ENCODE peak calls at places on chromosomes 4 and X, in four cellular contexts. One of them, this sample, is unnamed.

GRCh38 chr4:83369825-83370639 is 35.4 kb upstream of the HPSE start:
- DNase-seq in T-helper 2 cell: no peak
- DNase-seq in left cardiac atrium: no peak
- DNase-seq in ureter: no peak
- DNase-seq in this sample: peak

GRCh38 chr4:149796381-149796780 is 19.3 kb downstream of the IQCM start:
- DNase-seq in ureter: no peak
- DNase-seq in left cardiac atrium: no peak
- DNase-seq in T-helper 2 cell: no peak
- DNase-seq in this sample: no peak

GRCh38 chr4:164701665-164702064 is 52.3 kb upstream of the SMIM31 start:
- DNase-seq in ureter: no peak
- DNase-seq in T-helper 2 cell: no peak
- DNase-seq in left cardiac atrium: no peak
- DNase-seq in this sample: no peak

GRCh38 chr4:14301993-14302392 is 674.5 kb upstream of the BOD1L1 start:
- DNase-seq in ureter: no peak
- DNase-seq in T-helper 2 cell: no peak
- DNase-seq in left cardiac atrium: no peak
- DNase-seq in this sample: no peak

GRCh38 chr4:30656828-30657227 is 63.3 kb upstream of the PCDH7 start:
- DNase-seq in left cardiac atrium: no peak
- DNase-seq in ureter: no peak
- DNase-seq in T-helper 2 cell: no peak
- DNase-seq in this sample: no peak

GRCh38 chr4:24753519-24753918 is 41.9 kb upstream of the SOD3 start:
- DNase-seq in left cardiac atrium: no peak
- DNase-seq in T-helper 2 cell: no peak
- DNase-seq in ureter: no peak
- DNase-seq in this sample: no peak

GRCh38 chr4:128862608-128863313 is 53.3 kb downstream of the JADE1 start:
- DNase-seq in ureter: no peak
- DNase-seq in left cardiac atrium: no peak
- DNase-seq in T-helper 2 cell: peak
- DNase-seq in this sample: no peak

GRCh38 chrX:68878977-68879376 is 50.2 kb downstream of the EFNB1 start:
- DNase-seq in ureter: peak
- DNase-seq in left cardiac atrium: no peak
- DNase-seq in T-helper 2 cell: no peak
- DNase-seq in this sample: no peak

GRCh38 chrX:151970661-151971060 is 3.8 kb downstream of the GABRE start:
- DNase-seq in T-helper 2 cell: no peak
- DNase-seq in left cardiac atrium: peak
- DNase-seq in ureter: peak
- DNase-seq in this sample: peak

GRCh38 chrX:4240541-4241194 is 527.2 kb upstream of the PRKX start:
- DNase-seq in ureter: no peak
- DNase-seq in T-helper 2 cell: peak
- DNase-seq in left cardiac atrium: no peak
- DNase-seq in this sample: no peak

GRCh38 chr4:156295676-156296075 is 342.0 kb upstream of the CTSO start:
- DNase-seq in ureter: no peak
- DNase-seq in left cardiac atrium: no peak
- DNase-seq in T-helper 2 cell: no peak
- DNase-seq in this sample: no peak

GRCh38 chr4:20137176-20137575 is 114.5 kb upstream of the SLIT2 start:
- DNase-seq in T-helper 2 cell: no peak
- DNase-seq in ureter: no peak
- DNase-seq in left cardiac atrium: no peak
- DNase-seq in this sample: peak

GRCh38 chr4:156790866-156791265 is 180.7 kb downstream of the PDGFC start:
- DNase-seq in ureter: no peak
- DNase-seq in left cardiac atrium: no peak
- DNase-seq in T-helper 2 cell: no peak
- DNase-seq in this sample: peak

GRCh38 chrX:18946157-18946556 is 37.8 kb downstream of the PHKA2 start:
- DNase-seq in ureter: no peak
- DNase-seq in T-helper 2 cell: no peak
- DNase-seq in left cardiac atrium: no peak
- DNase-seq in this sample: no peak

GRCh38 chr4:91257721-91258120 is 1046.0 kb upstream of the GRID2 start:
- DNase-seq in left cardiac atrium: no peak
- DNase-seq in T-helper 2 cell: no peak
- DNase-seq in ureter: no peak
- DNase-seq in this sample: no peak

GRCh38 chr4:144562019-144562740 is 83.8 kb upstream of the HHIP start:
- DNase-seq in T-helper 2 cell: no peak
- DNase-seq in ureter: no peak
- DNase-seq in left cardiac atrium: no peak
- DNase-seq in this sample: no peak

GRCh38 chr4:6322761-6323566 is 53.3 kb downstream of the WFS1 start:
- DNase-seq in left cardiac atrium: no peak
- DNase-seq in T-helper 2 cell: no peak
- DNase-seq in ureter: no peak
- DNase-seq in this sample: no peak

GRCh38 chr4:7384003-7384928 is 50.5 kb downstream of the PSAPL1 start:
- DNase-seq in T-helper 2 cell: no peak
- DNase-seq in ureter: peak
- DNase-seq in left cardiac atrium: no peak
- DNase-seq in this sample: no peak

GRCh38 chrX:152157042-152157441 is 18.7 kb upstream of the MAGEA10 start:
- DNase-seq in ureter: no peak
- DNase-seq in left cardiac atrium: no peak
- DNase-seq in T-helper 2 cell: no peak
- DNase-seq in this sample: no peak